ENCODE peak calls at places on chromosomes 2 and 18, in ten cellular contexts. G is AG04450, L is neural progenitor cell, A is HCT116, Y is left ventricle myocardium inferior, T is PC-9, S is caudate nucleus, M is transverse colon, B is fibroblast of lung, R is RWPE1. N is an unnamed sample.

GRCh38 chr2:209721497-209721896 is 50.1 kb upstream of the UNC80 start:
- DNase-seq in G (no peak), L (no peak), A (no peak), Y (no peak), T (no peak), S (no peak), M (no peak), B (peak; percentile 21), R (peak; percentile 3), N (no peak)

GRCh38 chr2:239476757-239477565 is 76.1 kb upstream of the HDAC4 start:
- DNase-seq in G (no peak), L (no peak), A (no peak), Y (no peak), T (no peak), S (no peak), M (no peak), B (no peak), R (no peak), N (no peak)

GRCh38 chr2:37323770-37324535 is 680 bp downstream of the PRKD3 start:
- DNase-seq in G (no peak), L (no peak), A (no peak), Y (peak; percentile 27), T (peak; percentile 13), S (no peak), M (peak; percentile 47), B (peak; percentile 39), R (peak; percentile 23), N (no peak)

GRCh38 chr18:58230438-58231179 is 186.6 kb downstream of the NEDD4L start:
- DNase-seq in G (no peak), L (no peak), A (peak; percentile 54), Y (no peak), T (peak; percentile 33), S (no peak), M (no peak), B (no peak), R (no peak), N (peak; percentile 82)

GRCh38 chr2:65375723-65376122 is 56.7 kb downstream of the SPRED2 start:
- DNase-seq in G (no peak), L (no peak), A (no peak), Y (no peak), T (no peak), S (no peak), M (no peak), B (no peak), R (no peak), N (no peak)

GRCh38 chr18:56353676-56354260 is 284.6 kb downstream of the TXNL1 start:
- DNase-seq in G (no peak), L (no peak), A (no peak), Y (no peak), T (no peak), S (no peak), M (no peak), B (no peak), R (no peak), N (no peak)

GRCh38 chr18:26819046-26819445 is 46.5 kb downstream of the AQP4 start:
- DNase-seq in G (no peak), L (no peak), A (no peak), Y (no peak), T (no peak), S (no peak), M (no peak), B (no peak), R (no peak), N (no peak)

GRCh38 chr2:171317492-171318125 is 116.2 kb downstream of the METTL8 start:
- DNase-seq in G (no peak), L (peak; percentile 7), A (no peak), Y (no peak), T (no peak), S (no peak), M (no peak), B (peak; percentile 11), R (no peak), N (no peak)

GRCh38 chr2:88131201-88131998 is 3.5 kb upstream of the FABP1 start:
- DNase-seq in G (no peak), L (no peak), A (no peak), Y (no peak), T (no peak), S (no peak), M (peak; percentile 60), B (no peak), R (no peak), N (no peak)

GRCh38 chr2:205879362-205879761 is 197.1 kb downstream of the NRP2 start:
- DNase-seq in G (no peak), L (peak; percentile 38), A (no peak), Y (no peak), T (no peak), S (no peak), M (no peak), B (no peak), R (no peak), N (no peak)

GRCh38 chr2:23015651-23016050 is 369.3 kb upstream of the KLHL29 start:
- DNase-seq in G (no peak), L (no peak), A (no peak), Y (no peak), T (no peak), S (no peak), M (no peak), B (no peak), R (no peak), N (no peak)

GRCh38 chr2:138516030-138516704 is 14.6 kb downstream of the SPOPL start:
- DNase-seq in G (peak; percentile 11), L (no peak), A (no peak), Y (no peak), T (no peak), S (no peak), M (no peak), B (no peak), R (no peak), N (no peak)

GRCh38 chr2:229815342-229815741 is 101.0 kb upstream of the DNER start:
- DNase-seq in G (no peak), L (no peak), A (no peak), Y (no peak), T (no peak), S (no peak), M (no peak), B (no peak), R (no peak), N (no peak)

GRCh38 chr18:79440728-79441127 is 45.0 kb downstream of the NFATC1 start:
- DNase-seq in G (no peak), L (no peak), A (no peak), Y (no peak), T (peak; percentile 13), S (no peak), M (peak; percentile 70), B (no peak), R (no peak), N (no peak)

GRCh38 chr18:50011813-50012445 is 183.0 kb downstream of the MYO5B start:
- DNase-seq in G (peak; percentile 8), L (no peak), A (no peak), Y (no peak), T (no peak), S (no peak), M (no peak), B (peak; percentile 62), R (peak; percentile 1), N (peak; percentile 73)

GRCh38 chr2:186059096-186059495 is 320.5 kb downstream of the FSIP2 start:
- DNase-seq in G (no peak), L (no peak), A (no peak), Y (no peak), T (no peak), S (no peak), M (no peak), B (peak; percentile 63), R (no peak), N (no peak)

GRCh38 chr18:62812891-62813290 is 97.5 kb downstream of the PHLPP1 start:
- DNase-seq in G (no peak), L (no peak), A (no peak), Y (no peak), T (no peak), S (no peak), M (no peak), B (no peak), R (no peak), N (no peak)
- H3K27ac ChIP-seq in G (no peak overlapping the region), L (no peak overlapping the region), A (no peak overlapping the region), Y (no peak overlapping the region), T (peak overlapping the region; percentile 59), S (no peak overlapping the region), M (no peak overlapping the region), B (no peak overlapping the region), R (no peak overlapping the region), N (no peak overlapping the region)

DNA sequence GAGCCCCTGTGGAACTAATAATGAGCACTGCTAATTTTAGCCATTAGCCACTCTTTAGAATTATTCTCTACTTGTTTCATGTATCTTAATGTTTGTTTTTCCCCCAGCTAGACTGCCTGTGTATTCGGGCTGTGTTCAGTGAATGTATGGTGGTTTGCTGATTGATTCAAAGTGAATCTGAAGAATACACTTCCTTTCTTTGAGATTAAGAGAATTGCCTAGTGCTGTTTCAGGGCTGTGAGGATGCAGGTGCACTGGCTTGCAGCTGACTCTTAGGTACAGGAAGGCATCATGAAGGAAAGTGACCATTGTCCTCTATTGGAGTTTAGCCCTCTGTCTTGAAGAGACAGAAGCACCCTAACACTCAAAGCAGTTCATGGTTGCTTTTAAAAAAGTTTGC is 138.7 kb downstream of the CERS6 start:
- DNase-seq in G (no peak), L (no peak), A (no peak), Y (no peak), T (no peak), S (no peak), M (no peak), B (no peak), R (no peak), N (no peak)
- H3K27ac ChIP-seq in G (no peak overlapping the region), L (peak overlapping the region; percentile 27), A (no peak overlapping the region), Y (peak overlapping the region; percentile 36), T (no peak overlapping the region), S (no peak overlapping the region), M (no peak overlapping the region), B (no peak overlapping the region), R (no peak overlapping the region), N (no peak overlapping the region)

GRCh38 chr2:158031371-158031770 is 70.3 kb upstream of the UPP2 start:
- DNase-seq in G (no peak), L (no peak), A (no peak), Y (no peak), T (no peak), S (no peak), M (no peak), B (no peak), R (no peak), N (no peak)
- H3K27ac ChIP-seq in G (no peak overlapping the region), L (no peak overlapping the region), A (no peak overlapping the region), Y (no peak overlapping the region), T (no peak overlapping the region), S (no peak overlapping the region), M (no peak overlapping the region), B (no peak overlapping the region), R (no peak overlapping the region), N (no peak overlapping the region)

DNA sequence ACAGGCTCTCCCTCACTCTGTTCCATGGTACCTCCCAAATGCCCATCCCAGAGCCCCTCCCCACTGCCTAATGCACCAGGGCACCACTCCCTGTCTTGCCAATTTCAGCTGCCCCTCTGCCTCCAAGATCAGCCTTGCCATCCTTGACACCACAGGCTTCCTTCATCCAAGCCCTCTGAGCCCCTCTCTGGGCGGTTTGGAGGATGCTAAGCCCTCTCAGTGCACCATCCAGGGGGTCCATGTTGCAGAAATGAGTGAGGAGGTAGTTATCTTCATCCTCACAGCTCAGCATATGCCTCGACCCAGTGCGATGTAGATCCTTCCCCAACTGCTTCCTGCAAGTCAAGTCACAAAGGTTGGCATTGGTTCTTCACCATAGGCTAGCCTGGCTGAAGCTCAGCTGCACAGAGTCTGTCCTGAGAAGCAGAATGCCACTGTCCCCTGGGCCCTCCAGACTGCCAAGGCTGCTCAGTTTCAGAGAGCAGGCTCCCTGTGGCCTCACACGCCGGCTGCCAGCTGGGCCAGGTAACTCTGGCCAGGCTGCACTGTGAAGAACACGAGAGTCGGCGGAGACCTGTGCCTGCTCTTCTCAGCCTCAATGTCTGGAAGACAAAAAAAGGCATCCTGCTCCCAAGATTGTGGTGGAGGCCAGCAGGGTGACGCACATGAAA is 9.9 kb upstream of the MAP3K2 start:
- DNase-seq in G (no peak), L (no peak), A (no peak), Y (no peak), T (no peak), S (no peak), M (no peak), B (no peak), R (no peak), N (no peak)
- H3K27ac ChIP-seq in G (no peak overlapping the region), L (no peak overlapping the region), A (no peak overlapping the region), Y (peak overlapping the region; percentile 19), T (no peak overlapping the region), S (no peak overlapping the region), M (peak overlapping the region; percentile 34), B (no peak overlapping the region), R (peak overlapping the region; percentile 78), N (no peak overlapping the region)

N was measured in epithelial cell of prostate.